ENCODE peak calls at places on chromosomes 4 and X, in six cellular contexts. Y is heart right ventricle, K is K562, U is heart left ventricle, Z is A549, F is AG10803. A is an unnamed sample.

GRCh38 chrX:140525448-140525847 is 20.6 kb upstream of the SOX3 start:
- DNase-seq in Y (no peak), K (no peak), U (no peak), Z (no peak), F (peak), A (no peak)

GRCh38 chr4:3657917-3658913 is 108.0 kb upstream of the ADRA2C start:
- DNase-seq in Y (no peak), K (no peak), U (no peak), Z (no peak), F (peak), A (no peak)

GRCh38 chrX:133362538-133362937 is 52.8 kb downstream of the GPC4 start:
- DNase-seq in Y (no peak), K (no peak), U (no peak), Z (no peak), F (no peak), A (no peak)

GRCh38 chr4:4384837-4385236 is 2.1 kb upstream of the NSG1 start:
- DNase-seq in Y (no peak), K (peak), U (no peak), Z (peak), F (no peak), A (no peak)

GRCh38 chr4:5931526-5931925 is 38.6 kb upstream of the CRMP1 start:
- DNase-seq in Y (no peak), K (no peak), U (no peak), Z (no peak), F (no peak), A (no peak)

GRCh38 chr4:158055668-158056067 is 117.2 kb downstream of the GASK1B start:
- DNase-seq in Y (no peak), K (no peak), U (no peak), Z (no peak), F (peak), A (no peak)

GRCh38 chr4:5371415-5372190 is 320.3 kb downstream of the STK32B start:
- DNase-seq in Y (no peak), K (no peak), U (no peak), Z (peak), F (peak), A (no peak)

GRCh38 chr4:35163189-35163588 is 1081.1 kb downstream of the ARAP2 start:
- DNase-seq in Y (no peak), K (no peak), U (no peak), Z (no peak), F (no peak), A (no peak)

GRCh38 chrX:8782595-8782994 is 18.6 kb downstream of the FAM9A start:
- DNase-seq in Y (no peak), K (no peak), U (no peak), Z (no peak), F (no peak), A (no peak)

GRCh38 chr4:3770323-3771166 is 4.4 kb downstream of the ADRA2C start:
- DNase-seq in Y (no peak), K (no peak), U (no peak), Z (no peak), F (no peak), A (no peak)

GRCh38 chr4:40251366-40251765 is 54.5 kb downstream of the RHOH start:
- DNase-seq in Y (no peak), K (no peak), U (no peak), Z (peak), F (no peak), A (no peak)

GRCh38 chrX:96776966-96777365 is 92.3 kb downstream of the DIAPH2 start:
- DNase-seq in Y (no peak), K (no peak), U (no peak), Z (no peak), F (peak), A (no peak)

GRCh38 chr4:153486281-153487151 is 20.4 kb downstream of the TMEM131L start:
- DNase-seq in Y (no peak), K (no peak), U (peak), Z (peak), F (peak), A (no peak)

GRCh38 chr4:189979196-189980047 is 38.8 kb downstream of the FRG1 start:
- DNase-seq in Y (no peak), K (no peak), U (no peak), Z (no peak), F (no peak), A (no peak)

GRCh38 chr4:189973646-189974045 is 33.0 kb downstream of the FRG1 start:
- DNase-seq in Y (no peak), K (no peak), U (no peak), Z (no peak), F (no peak), A (no peak)

DNA sequence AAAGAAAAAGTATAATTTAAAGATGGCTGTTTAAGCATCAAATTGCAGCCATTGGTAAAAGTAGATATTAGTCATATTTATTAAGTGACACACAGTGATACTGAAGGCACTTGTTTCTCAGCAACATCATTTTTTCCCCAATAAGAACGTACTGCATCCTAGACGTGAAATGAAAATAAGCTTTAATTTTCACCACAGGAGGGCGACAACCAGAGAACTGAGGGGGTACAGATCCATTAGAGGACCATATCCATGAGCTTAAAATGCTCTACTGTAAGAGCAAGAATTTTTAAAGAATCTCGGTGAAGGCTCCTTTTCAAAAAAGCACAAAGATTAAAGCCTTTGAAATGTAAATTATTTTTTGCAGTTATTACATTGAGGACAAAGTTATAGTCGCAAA is 33.4 kb downstream of the FRG1 start:
- DNase-seq in Y (no peak), K (peak), U (no peak), Z (peak), F (peak), A (no peak)
- TF ChIP-seq CTCF in Y (no peak), K (peak), U (no peak), Z (peak), F (peak), A (peak)

GRCh38 chr4:114132830-114133229 is 153.4 kb upstream of the ARSJ start:
- DNase-seq in Y (no peak), K (no peak), U (no peak), Z (peak), F (no peak), A (no peak)
- TF ChIP-seq CTCF in Y (no peak), K (no peak), U (no peak), Z (no peak), F (peak), A (no peak)

GRCh38 chrX:105211051-105211575 is 9.4 kb downstream of the TEX13A start:
- DNase-seq in Y (no peak), K (no peak), U (no peak), Z (no peak), F (no peak), A (no peak)

GRCh38 chrX:105209406-105209805 is 11.1 kb downstream of the TEX13A start:
- DNase-seq in Y (no peak), K (no peak), U (no peak), Z (no peak), F (no peak), A (no peak)

DNA sequence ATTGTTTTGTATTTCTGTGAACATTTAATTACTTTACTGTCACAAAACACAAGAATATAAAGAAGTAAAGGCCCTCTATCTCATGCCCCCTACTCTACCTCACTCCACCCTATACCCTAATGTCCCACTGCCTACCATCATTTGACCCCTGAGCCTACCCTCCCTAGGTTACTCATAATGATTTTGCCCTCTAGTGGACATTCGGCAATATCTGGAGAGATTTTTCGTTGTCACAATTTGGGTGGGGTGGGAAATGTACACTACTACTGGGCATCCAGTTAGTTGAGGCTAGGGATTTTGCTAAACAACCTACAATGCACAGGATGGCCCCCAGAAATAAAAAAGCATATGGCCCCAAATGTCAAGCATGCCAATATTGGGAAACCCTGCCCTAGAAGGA is 10.2 kb downstream of the TEX13A start:
- DNase-seq in Y (no peak), K (peak), U (no peak), Z (no peak), F (no peak), A (no peak)
- TF ChIP-seq CTCF in Y (no peak), K (no peak), U (no peak), Z (no peak), F (no peak), A (no peak)

GRCh38 chrX:123169247-123169901 is 14.7 kb upstream of the GRIA3 start:
- DNase-seq in Y (no peak), K (no peak), U (no peak), Z (peak), F (no peak), A (no peak)

GRCh38 chrX:123172874-123173273 is 11.2 kb upstream of the GRIA3 start:
- DNase-seq in Y (no peak), K (no peak), U (no peak), Z (no peak), F (no peak), A (no peak)

GRCh38 chrX:123175366-123176122 is 8.5 kb upstream of the GRIA3 start:
- DNase-seq in Y (no peak), K (no peak), U (no peak), Z (no peak), F (no peak), A (no peak)

GRCh38 chrX:123171781-123172180 is 12.3 kb upstream of the GRIA3 start:
- DNase-seq in Y (no peak), K (no peak), U (no peak), Z (no peak), F (peak), A (no peak)

DNA sequence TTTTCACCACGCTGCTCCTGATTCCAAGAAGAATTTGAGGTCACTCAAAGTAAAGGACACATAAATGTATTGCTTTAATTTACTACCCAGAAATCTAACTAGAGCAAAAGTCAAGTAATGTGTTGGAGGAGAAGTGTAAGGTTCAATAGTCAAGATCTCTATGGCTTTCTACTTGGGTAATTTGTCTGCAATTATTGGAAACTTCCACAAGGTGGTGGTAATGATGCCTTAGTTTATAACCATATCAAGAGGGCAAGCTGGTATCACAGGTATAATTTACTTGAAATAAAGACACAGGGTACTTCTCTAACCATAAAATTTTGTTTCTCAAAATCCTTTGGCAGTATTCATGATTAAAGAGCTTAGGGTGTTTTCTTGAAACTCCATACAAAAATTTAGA is 10.2 kb upstream of the GRIA3 start:
- DNase-seq in Y (no peak), K (peak), U (no peak), Z (peak), F (no peak), A (no peak)
- TF ChIP-seq CTCF in Y (no peak), K (peak), U (no peak), Z (peak), F (no peak), A (no peak)

GRCh38 chr4:102730968-102731533 is 29.7 kb downstream of the MANBA start:
- DNase-seq in Y (no peak), K (no peak), U (no peak), Z (no peak), F (no peak), A (no peak)
- TF ChIP-seq CTCF in Y (no peak), K (peak), U (no peak), Z (no peak), F (peak), A (no peak)

A was measured in GM10248.